ENCODE peak calls at places on chromosomes 2 and 18, in four cellular contexts. One of them, this sample, is unnamed.

GRCh38 chr2:127810156-127810636 is 775 bp downstream of the WDR33 start:
- DNase-seq in mesenchymal stem cell: peak; percentile 54
- DNase-seq in esophagus muscularis mucosa: no peak
- DNase-seq in ovary: no peak
- DNase-seq in this sample: peak; percentile 17

GRCh38 chr2:138095336-138095735 is 131.1 kb downstream of the HNMT start:
- DNase-seq in esophagus muscularis mucosa: no peak
- DNase-seq in ovary: no peak
- DNase-seq in mesenchymal stem cell: no peak
- DNase-seq in this sample: no peak

GRCh38 chr2:168694876-168695275 is 107.6 kb upstream of the NOSTRIN start:
- DNase-seq in mesenchymal stem cell: no peak
- DNase-seq in ovary: no peak
- DNase-seq in esophagus muscularis mucosa: no peak
- DNase-seq in this sample: no peak

GRCh38 chr2:225328192-225328591 is 71.3 kb upstream of the NYAP2 start:
- DNase-seq in esophagus muscularis mucosa: no peak
- DNase-seq in mesenchymal stem cell: peak; percentile 74
- DNase-seq in ovary: no peak
- DNase-seq in this sample: no peak

GRCh38 chr2:25168256-25169072 is at the start of gene POMC:
- DNase-seq in mesenchymal stem cell: peak; percentile 49
- DNase-seq in ovary: no peak
- DNase-seq in esophagus muscularis mucosa: no peak
- DNase-seq in this sample: peak; percentile 38

GRCh38 chr18:36314754-36315153 is 17.2 kb downstream of the FHOD3 start:
- DNase-seq in esophagus muscularis mucosa: no peak
- DNase-seq in mesenchymal stem cell: peak; percentile 83
- DNase-seq in ovary: no peak
- DNase-seq in this sample: no peak

GRCh38 chr2:109487237-109487869 is 126.4 kb downstream of the SEPTIN10 start:
- DNase-seq in esophagus muscularis mucosa: no peak
- DNase-seq in mesenchymal stem cell: peak; percentile 90
- DNase-seq in ovary: no peak
- DNase-seq in this sample: peak; percentile 50

GRCh38 chr2:120376101-120376500 is 30.2 kb downstream of the INHBB start:
- DNase-seq in ovary: no peak
- DNase-seq in mesenchymal stem cell: no peak
- DNase-seq in esophagus muscularis mucosa: no peak
- DNase-seq in this sample: no peak

GRCh38 chr2:70834106-70834505 is 1.5 kb downstream of the CD207 start:
- DNase-seq in esophagus muscularis mucosa: peak; percentile 57
- DNase-seq in ovary: no peak
- DNase-seq in mesenchymal stem cell: no peak
- DNase-seq in this sample: no peak

GRCh38 chr2:85433511-85434089 is 15.1 kb downstream of the SH2D6 start:
- DNase-seq in esophagus muscularis mucosa: peak; percentile 94
- DNase-seq in ovary: peak; percentile 95
- DNase-seq in mesenchymal stem cell: peak; percentile 85
- DNase-seq in this sample: peak; percentile 99

GRCh38 chr2:80242355-80242910 is 62.1 kb downstream of the LRRTM1 start:
- DNase-seq in ovary: no peak
- DNase-seq in mesenchymal stem cell: no peak
- DNase-seq in esophagus muscularis mucosa: no peak
- DNase-seq in this sample: no peak

GRCh38 chr2:226327830-226328229 is 471.8 kb downstream of the IRS1 start:
- DNase-seq in ovary: no peak
- DNase-seq in esophagus muscularis mucosa: no peak
- DNase-seq in mesenchymal stem cell: no peak
- DNase-seq in this sample: no peak

GRCh38 chr2:98020992-98021713 is 25.4 kb upstream of the TMEM131 start:
- DNase-seq in esophagus muscularis mucosa: peak; percentile 34
- DNase-seq in ovary: no peak
- DNase-seq in mesenchymal stem cell: no peak
- DNase-seq in this sample: no peak

GRCh38 chr2:130933501-130933900 is 96.8 kb downstream of the ARHGEF4 start:
- DNase-seq in ovary: no peak
- DNase-seq in esophagus muscularis mucosa: no peak
- DNase-seq in mesenchymal stem cell: no peak
- DNase-seq in this sample: no peak

GRCh38 chr18:2306641-2307040 is 264.7 kb downstream of the METTL4 start:
- DNase-seq in ovary: no peak
- DNase-seq in mesenchymal stem cell: no peak
- DNase-seq in esophagus muscularis mucosa: no peak
- DNase-seq in this sample: no peak

GRCh38 chr2:75064691-75065396 is 106.4 kb downstream of the POLE4 start:
- DNase-seq in ovary: no peak
- DNase-seq in mesenchymal stem cell: peak; percentile 64
- DNase-seq in esophagus muscularis mucosa: no peak
- DNase-seq in this sample: peak; percentile 53

GRCh38 chr2:172693037-172693436 is 42.6 kb upstream of the RAPGEF4 start:
- DNase-seq in esophagus muscularis mucosa: no peak
- DNase-seq in mesenchymal stem cell: peak; percentile 98
- DNase-seq in ovary: no peak
- DNase-seq in this sample: peak; percentile 30

GRCh38 chr2:9423922-9424272 is 443 bp downstream of the CPSF3 start:
- DNase-seq in ovary: no peak
- DNase-seq in esophagus muscularis mucosa: no peak
- DNase-seq in mesenchymal stem cell: peak; percentile 63
- DNase-seq in this sample: no peak

GRCh38 chr2:149020432-149020851 is 18.1 kb upstream of the LYPD6B start:
- DNase-seq in mesenchymal stem cell: no peak
- DNase-seq in esophagus muscularis mucosa: no peak
- DNase-seq in ovary: no peak
- DNase-seq in this sample: no peak

GRCh38 chr2:20600756-20601325 is 50.1 kb downstream of the HS1BP3 start:
- DNase-seq in esophagus muscularis mucosa: no peak
- DNase-seq in mesenchymal stem cell: no peak
- DNase-seq in ovary: no peak
- DNase-seq in this sample: no peak

GRCh38 chr2:213149949-213150314 is 1.5 kb downstream of the IKZF2 start:
- DNase-seq in ovary: no peak
- DNase-seq in esophagus muscularis mucosa: no peak
- DNase-seq in mesenchymal stem cell: peak; percentile 7
- DNase-seq in this sample: no peak
- H3K4me3 ChIP-seq in ovary: peak overlapping the region; percentile 94
- H3K4me3 ChIP-seq in esophagus muscularis mucosa: peak overlapping the region; percentile 94
- H3K4me3 ChIP-seq in mesenchymal stem cell: peak overlapping the region; percentile 57
- H3K4me3 ChIP-seq in this sample: peak overlapping the region; percentile 85

GRCh38 chr2:29343830-29344229 is 228.6 kb downstream of the CLIP4 start:
- DNase-seq in esophagus muscularis mucosa: no peak
- DNase-seq in mesenchymal stem cell: no peak
- DNase-seq in ovary: no peak
- DNase-seq in this sample: no peak
- H3K27ac ChIP-seq in esophagus muscularis mucosa: no peak overlapping the region
- H3K27ac ChIP-seq in mesenchymal stem cell: no peak overlapping the region
- H3K27ac ChIP-seq in ovary: no peak overlapping the region
- H3K27ac ChIP-seq in this sample: no peak overlapping the region

GRCh38 chr2:222322241-222322640 is 23.4 kb upstream of the PAX3 start:
- DNase-seq in mesenchymal stem cell: no peak
- DNase-seq in esophagus muscularis mucosa: no peak
- DNase-seq in ovary: no peak
- DNase-seq in this sample: no peak
- H3K27me3 ChIP-seq in mesenchymal stem cell: peaks cover 59% of the 10 kb centered on the region
- H3K27me3 ChIP-seq in esophagus muscularis mucosa: no peaks in the 10 kb centered on the region
- H3K27me3 ChIP-seq in ovary: no peaks in the 10 kb centered on the region
- H3K27me3 ChIP-seq in this sample: no peaks in the 10 kb centered on the region

DNA sequence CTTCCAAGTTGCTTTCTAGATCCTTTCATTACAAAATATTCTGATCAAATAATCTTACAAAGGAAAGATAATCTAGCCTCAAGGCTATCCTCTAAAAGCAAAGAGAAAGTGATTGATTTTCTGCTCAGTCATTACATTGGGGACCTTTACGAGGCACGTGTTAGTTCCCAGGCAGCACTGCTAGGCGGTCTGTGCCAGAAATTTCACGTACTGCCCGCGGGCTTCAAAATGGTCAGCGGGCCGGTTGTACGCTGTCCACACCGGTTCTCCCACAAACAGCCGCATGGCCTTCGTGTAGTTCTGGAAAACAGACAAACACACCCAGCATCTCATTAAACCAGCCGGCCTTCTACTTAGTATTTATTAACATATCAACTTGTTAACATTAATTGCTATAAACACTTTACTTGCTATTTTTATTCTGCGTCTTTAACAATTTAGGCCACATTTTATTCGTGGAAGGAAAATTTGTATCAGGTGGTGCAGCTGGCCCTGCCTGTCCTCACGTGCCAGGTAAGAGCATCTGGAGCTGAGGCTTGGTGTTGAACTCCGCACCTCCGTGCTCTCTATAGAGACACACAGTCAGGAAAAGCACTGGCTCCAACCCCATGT is 20.4 kb downstream of the ADI1 start:
- DNase-seq in ovary: no peak
- DNase-seq in esophagus muscularis mucosa: no peak
- DNase-seq in mesenchymal stem cell: no peak
- DNase-seq in this sample: no peak
- H3K4me3 ChIP-seq in ovary: no peak overlapping the region
- H3K4me3 ChIP-seq in esophagus muscularis mucosa: no peak overlapping the region
- H3K4me3 ChIP-seq in mesenchymal stem cell: no peak overlapping the region
- H3K4me3 ChIP-seq in this sample: no peak overlapping the region

DNA sequence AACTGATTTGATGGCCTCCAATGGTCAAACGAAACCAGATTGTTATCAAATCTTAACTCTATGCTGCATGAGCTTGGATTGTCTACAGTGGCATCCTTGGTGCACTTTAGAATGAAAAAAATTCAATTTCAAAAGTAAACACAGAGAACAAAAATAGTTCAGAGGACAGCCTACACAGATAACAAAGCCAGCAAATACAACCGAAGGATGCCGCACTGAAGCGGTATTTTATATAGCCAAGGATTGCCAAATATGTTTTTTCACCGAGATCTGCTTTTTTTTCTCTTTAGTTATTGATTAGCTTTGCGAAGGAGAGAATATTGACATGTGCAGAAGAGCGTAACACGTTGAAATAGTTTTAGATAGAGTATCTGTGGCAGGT is 72.0 kb downstream of the SLC4A3 start:
- DNase-seq in ovary: no peak
- DNase-seq in mesenchymal stem cell: no peak
- DNase-seq in esophagus muscularis mucosa: no peak
- DNase-seq in this sample: no peak
- H3K27ac ChIP-seq in ovary: no peak overlapping the region
- H3K27ac ChIP-seq in mesenchymal stem cell: no peak overlapping the region
- H3K27ac ChIP-seq in esophagus muscularis mucosa: no peak overlapping the region
- H3K27ac ChIP-seq in this sample: no peak overlapping the region

GRCh38 chr2:219447242-219448098 is 12.8 kb downstream of the SPEG start:
- DNase-seq in esophagus muscularis mucosa: no peak
- DNase-seq in ovary: no peak
- DNase-seq in mesenchymal stem cell: no peak
- DNase-seq in this sample: no peak
- H3K27me3 ChIP-seq in esophagus muscularis mucosa: no peaks in the 10 kb centered on the region
- H3K27me3 ChIP-seq in ovary: no peaks in the 10 kb centered on the region
- H3K27me3 ChIP-seq in mesenchymal stem cell: no peaks in the 10 kb centered on the region
- H3K27me3 ChIP-seq in this sample: no peaks in the 10 kb centered on the region

GRCh38 chr2:239245872-239246701 is 154.7 kb downstream of the HDAC4 start:
- DNase-seq in mesenchymal stem cell: no peak
- DNase-seq in esophagus muscularis mucosa: no peak
- DNase-seq in ovary: no peak
- DNase-seq in this sample: no peak
- H3K4me3 ChIP-seq in mesenchymal stem cell: no peak overlapping the region
- H3K4me3 ChIP-seq in esophagus muscularis mucosa: peak overlapping the region; percentile 13
- H3K4me3 ChIP-seq in ovary: no peak overlapping the region
- H3K4me3 ChIP-seq in this sample: no peak overlapping the region

DNA sequence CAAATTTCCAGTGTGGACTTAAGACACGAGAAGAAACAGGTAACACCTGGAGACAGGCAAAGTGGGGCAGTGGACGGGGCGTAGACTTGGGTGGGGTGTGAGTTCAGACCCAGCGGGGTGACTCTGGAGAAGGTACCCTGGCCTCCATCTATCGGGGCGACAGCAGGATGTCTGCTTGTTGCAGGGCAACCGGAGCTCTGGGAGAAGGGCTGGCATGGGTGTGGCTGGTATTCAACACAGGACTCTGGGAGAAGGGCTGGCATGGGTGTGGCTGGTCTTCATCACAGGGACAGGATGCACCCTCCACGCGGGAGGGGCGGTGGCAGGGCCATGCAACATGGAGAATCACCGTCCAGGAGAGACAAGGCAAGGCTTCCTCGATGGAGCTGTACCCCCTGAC is 198.5 kb downstream of the HDAC4 start:
- DNase-seq in ovary: no peak
- DNase-seq in esophagus muscularis mucosa: no peak
- DNase-seq in mesenchymal stem cell: no peak
- DNase-seq in this sample: no peak
- H3K27ac ChIP-seq in ovary: no peak overlapping the region
- H3K27ac ChIP-seq in esophagus muscularis mucosa: peak overlapping the region; percentile 15
- H3K27ac ChIP-seq in mesenchymal stem cell: no peak overlapping the region
- H3K27ac ChIP-seq in this sample: no peak overlapping the region

GRCh38 chr2:76870581-76870980 is 651.6 kb downstream of the LRRTM4 start:
- DNase-seq in mesenchymal stem cell: peak; percentile 39
- DNase-seq in ovary: no peak
- DNase-seq in esophagus muscularis mucosa: no peak
- DNase-seq in this sample: no peak
- H3K27me3 ChIP-seq in mesenchymal stem cell: no peaks in the 10 kb centered on the region
- H3K27me3 ChIP-seq in ovary: no peaks in the 10 kb centered on the region
- H3K27me3 ChIP-seq in esophagus muscularis mucosa: no peaks in the 10 kb centered on the region
- H3K27me3 ChIP-seq in this sample: no peaks in the 10 kb centered on the region

This sample was measured in SJCRH30.